ENCODE peak calls at places on chromosomes 6 and 20, in nine cellular contexts. One of them, this sample, is unnamed.

GRCh38 chr20:6626805-6627204 is 140.7 kb upstream of the BMP2 start:
- DNase-seq in LNCaP clone FGC: no peak
- DNase-seq in heart right ventricle: no peak
- DNase-seq in uterus: no peak
- DNase-seq in GM12864: no peak
- DNase-seq in bronchial epithelial cell: no peak
- DNase-seq in colonic mucosa: no peak
- DNase-seq in GM23338: peak
- DNase-seq in AG04450: no peak
- DNase-seq in this sample: no peak

GRCh38 chr6:11231564-11232176 is 798 bp downstream of the NEDD9 start:
- DNase-seq in colonic mucosa: no peak
- DNase-seq in GM12864: no peak
- DNase-seq in LNCaP clone FGC: peak
- DNase-seq in bronchial epithelial cell: no peak
- DNase-seq in uterus: no peak
- DNase-seq in AG04450: no peak
- DNase-seq in heart right ventricle: no peak
- DNase-seq in GM23338: peak
- DNase-seq in this sample: no peak

GRCh38 chr6:100850174-100850573 is 31.0 kb downstream of the ASCC3 start:
- DNase-seq in GM23338: no peak
- DNase-seq in AG04450: no peak
- DNase-seq in bronchial epithelial cell: no peak
- DNase-seq in colonic mucosa: no peak
- DNase-seq in heart right ventricle: no peak
- DNase-seq in LNCaP clone FGC: no peak
- DNase-seq in GM12864: no peak
- DNase-seq in uterus: no peak
- DNase-seq in this sample: no peak

GRCh38 chr6:38915205-38915925 is 133.2 kb upstream of the GLP1R start:
- DNase-seq in AG04450: no peak
- DNase-seq in LNCaP clone FGC: no peak
- DNase-seq in uterus: no peak
- DNase-seq in GM23338: no peak
- DNase-seq in bronchial epithelial cell: no peak
- DNase-seq in heart right ventricle: no peak
- DNase-seq in GM12864: no peak
- DNase-seq in colonic mucosa: no peak
- DNase-seq in this sample: no peak

GRCh38 chr6:112899541-112899940 is 552.4 kb downstream of the RFPL4B start:
- DNase-seq in LNCaP clone FGC: no peak
- DNase-seq in GM12864: no peak
- DNase-seq in heart right ventricle: no peak
- DNase-seq in uterus: no peak
- DNase-seq in AG04450: no peak
- DNase-seq in GM23338: no peak
- DNase-seq in colonic mucosa: no peak
- DNase-seq in bronchial epithelial cell: no peak
- DNase-seq in this sample: no peak

GRCh38 chr6:3258720-3259490 is at the start of gene PSMG4:
- DNase-seq in AG04450: peak
- DNase-seq in GM12864: no peak
- DNase-seq in colonic mucosa: peak
- DNase-seq in LNCaP clone FGC: peak
- DNase-seq in uterus: peak
- DNase-seq in GM23338: peak
- DNase-seq in bronchial epithelial cell: peak
- DNase-seq in heart right ventricle: peak
- DNase-seq in this sample: peak

GRCh38 chr20:4828830-4829493 is 107.3 kb downstream of the PRND start:
- DNase-seq in GM23338: no peak
- DNase-seq in bronchial epithelial cell: no peak
- DNase-seq in heart right ventricle: no peak
- DNase-seq in LNCaP clone FGC: no peak
- DNase-seq in uterus: peak
- DNase-seq in AG04450: no peak
- DNase-seq in colonic mucosa: no peak
- DNase-seq in GM12864: no peak
- DNase-seq in this sample: no peak

GRCh38 chr20:4061989-4062388 is 46.6 kb upstream of the RNF24 start:
- DNase-seq in colonic mucosa: no peak
- DNase-seq in uterus: no peak
- DNase-seq in LNCaP clone FGC: no peak
- DNase-seq in GM23338: no peak
- DNase-seq in AG04450: no peak
- DNase-seq in heart right ventricle: no peak
- DNase-seq in bronchial epithelial cell: no peak
- DNase-seq in GM12864: no peak
- DNase-seq in this sample: no peak

GRCh38 chr6:137709424-137710281 is 157.4 kb upstream of the TNFAIP3 start:
- DNase-seq in bronchial epithelial cell: peak
- DNase-seq in AG04450: no peak
- DNase-seq in uterus: no peak
- DNase-seq in heart right ventricle: no peak
- DNase-seq in LNCaP clone FGC: no peak
- DNase-seq in GM23338: no peak
- DNase-seq in GM12864: no peak
- DNase-seq in colonic mucosa: no peak
- DNase-seq in this sample: peak

GRCh38 chr6:11785953-11786579 is 7.5 kb upstream of the ADTRP start:
- DNase-seq in heart right ventricle: no peak
- DNase-seq in uterus: no peak
- DNase-seq in AG04450: no peak
- DNase-seq in GM12864: peak
- DNase-seq in GM23338: no peak
- DNase-seq in colonic mucosa: peak
- DNase-seq in bronchial epithelial cell: no peak
- DNase-seq in LNCaP clone FGC: no peak
- DNase-seq in this sample: no peak

GRCh38 chr6:53309059-53309896 is 39.5 kb downstream of the ELOVL5 start:
- DNase-seq in heart right ventricle: no peak
- DNase-seq in uterus: no peak
- DNase-seq in colonic mucosa: no peak
- DNase-seq in bronchial epithelial cell: peak
- DNase-seq in GM23338: no peak
- DNase-seq in AG04450: no peak
- DNase-seq in GM12864: no peak
- DNase-seq in LNCaP clone FGC: peak
- DNase-seq in this sample: peak

GRCh38 chr6:11854418-11855165 is 76.0 kb upstream of the ADTRP start:
- DNase-seq in GM12864: no peak
- DNase-seq in LNCaP clone FGC: no peak
- DNase-seq in uterus: no peak
- DNase-seq in bronchial epithelial cell: peak
- DNase-seq in GM23338: no peak
- DNase-seq in heart right ventricle: no peak
- DNase-seq in colonic mucosa: no peak
- DNase-seq in AG04450: peak
- DNase-seq in this sample: peak

GRCh38 chr6:142301421-142302391 is at the start of gene ADGRG6:
- DNase-seq in heart right ventricle: peak
- DNase-seq in LNCaP clone FGC: no peak
- DNase-seq in uterus: no peak
- DNase-seq in AG04450: no peak
- DNase-seq in colonic mucosa: peak
- DNase-seq in GM23338: peak
- DNase-seq in GM12864: no peak
- DNase-seq in bronchial epithelial cell: peak
- DNase-seq in this sample: peak

GRCh38 chr6:101083533-101084172 is 202.5 kb upstream of the ASCC3 start:
- DNase-seq in uterus: no peak
- DNase-seq in LNCaP clone FGC: peak
- DNase-seq in heart right ventricle: no peak
- DNase-seq in GM12864: no peak
- DNase-seq in bronchial epithelial cell: peak
- DNase-seq in AG04450: no peak
- DNase-seq in colonic mucosa: no peak
- DNase-seq in GM23338: peak
- DNase-seq in this sample: peak

GRCh38 chr6:24492475-24492874 is 2.3 kb upstream of the ALDH5A1 start:
- DNase-seq in heart right ventricle: no peak
- DNase-seq in bronchial epithelial cell: no peak
- DNase-seq in LNCaP clone FGC: no peak
- DNase-seq in GM23338: peak
- DNase-seq in GM12864: no peak
- DNase-seq in colonic mucosa: peak
- DNase-seq in uterus: no peak
- DNase-seq in AG04450: no peak
- DNase-seq in this sample: peak
- TF ChIP-seq CTCF in heart right ventricle: no peak
- TF ChIP-seq CTCF in bronchial epithelial cell: peak
- TF ChIP-seq CTCF in LNCaP clone FGC: peak
- TF ChIP-seq CTCF in GM23338: peak
- TF ChIP-seq CTCF in GM12864: peak
- TF ChIP-seq CTCF in colonic mucosa: peak
- TF ChIP-seq CTCF in uterus: no peak
- TF ChIP-seq CTCF in AG04450: peak
- TF ChIP-seq CTCF in this sample: peak

GRCh38 chr6:166542580-166542912 is 43.9 kb downstream of the RAMACL start:
- DNase-seq in AG04450: no peak
- DNase-seq in heart right ventricle: no peak
- DNase-seq in colonic mucosa: peak
- DNase-seq in bronchial epithelial cell: peak
- DNase-seq in GM12864: no peak
- DNase-seq in GM23338: peak
- DNase-seq in uterus: no peak
- DNase-seq in LNCaP clone FGC: no peak
- DNase-seq in this sample: peak
- H3K4me3 ChIP-seq in AG04450: no peak
- H3K4me3 ChIP-seq in heart right ventricle: no peak
- H3K4me3 ChIP-seq in colonic mucosa: peak
- H3K4me3 ChIP-seq in bronchial epithelial cell: no peak
- H3K4me3 ChIP-seq in GM12864: no peak
- H3K4me3 ChIP-seq in GM23338: no peak
- H3K4me3 ChIP-seq in uterus: no peak
- H3K4me3 ChIP-seq in LNCaP clone FGC: no peak
- H3K4me3 ChIP-seq in this sample: no peak

DNA sequence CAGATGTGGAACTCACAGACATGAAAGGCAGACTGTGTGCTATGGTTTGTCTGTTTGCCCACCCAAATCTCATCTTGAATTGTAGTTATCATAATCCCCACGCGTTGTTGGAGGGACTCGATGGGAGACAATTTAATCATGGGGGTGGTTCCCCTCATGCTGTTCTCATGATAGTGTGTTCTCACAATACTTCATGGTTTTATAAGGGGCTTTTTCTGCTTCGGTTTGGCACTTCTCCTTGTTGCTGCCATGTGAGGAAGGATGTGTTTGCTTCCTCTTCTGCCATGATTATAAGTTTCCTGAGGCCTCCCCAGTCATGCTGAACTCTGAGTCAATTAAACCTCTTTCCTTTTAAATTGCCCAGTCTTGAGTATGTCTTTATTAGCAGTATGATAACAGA is 47.2 kb upstream of the MICB start:
- DNase-seq in GM23338: no peak
- DNase-seq in heart right ventricle: no peak
- DNase-seq in uterus: no peak
- DNase-seq in colonic mucosa: no peak
- DNase-seq in bronchial epithelial cell: no peak
- DNase-seq in AG04450: no peak
- DNase-seq in LNCaP clone FGC: no peak
- DNase-seq in GM12864: no peak
- DNase-seq in this sample: no peak
- TF ChIP-seq CTCF in GM23338: no peak
- TF ChIP-seq CTCF in heart right ventricle: no peak
- TF ChIP-seq CTCF in uterus: no peak
- TF ChIP-seq CTCF in colonic mucosa: no peak
- TF ChIP-seq CTCF in bronchial epithelial cell: no peak
- TF ChIP-seq CTCF in AG04450: no peak
- TF ChIP-seq CTCF in LNCaP clone FGC: no peak
- TF ChIP-seq CTCF in GM12864: no peak
- TF ChIP-seq CTCF in this sample: no peak

GRCh38 chr20:7985916-7986315 is 33.6 kb downstream of the TMX4 start:
- DNase-seq in bronchial epithelial cell: no peak
- DNase-seq in uterus: no peak
- DNase-seq in AG04450: no peak
- DNase-seq in colonic mucosa: no peak
- DNase-seq in heart right ventricle: no peak
- DNase-seq in GM12864: no peak
- DNase-seq in LNCaP clone FGC: no peak
- DNase-seq in GM23338: no peak
- DNase-seq in this sample: no peak
- H3K4me3 ChIP-seq in bronchial epithelial cell: no peak
- H3K4me3 ChIP-seq in uterus: no peak
- H3K4me3 ChIP-seq in AG04450: no peak
- H3K4me3 ChIP-seq in colonic mucosa: no peak
- H3K4me3 ChIP-seq in heart right ventricle: no peak
- H3K4me3 ChIP-seq in GM12864: no peak
- H3K4me3 ChIP-seq in LNCaP clone FGC: no peak
- H3K4me3 ChIP-seq in GM23338: no peak
- H3K4me3 ChIP-seq in this sample: no peak

GRCh38 chr6:14166821-14167220 is 49.2 kb downstream of the CD83 start:
- DNase-seq in uterus: no peak
- DNase-seq in GM12864: no peak
- DNase-seq in GM23338: no peak
- DNase-seq in heart right ventricle: no peak
- DNase-seq in colonic mucosa: no peak
- DNase-seq in AG04450: no peak
- DNase-seq in bronchial epithelial cell: no peak
- DNase-seq in LNCaP clone FGC: no peak
- DNase-seq in this sample: no peak

GRCh38 chr6:14170128-14170527 is 52.6 kb downstream of the CD83 start:
- DNase-seq in GM23338: no peak
- DNase-seq in uterus: no peak
- DNase-seq in heart right ventricle: no peak
- DNase-seq in bronchial epithelial cell: no peak
- DNase-seq in AG04450: no peak
- DNase-seq in colonic mucosa: no peak
- DNase-seq in LNCaP clone FGC: no peak
- DNase-seq in GM12864: no peak
- DNase-seq in this sample: no peak

DNA sequence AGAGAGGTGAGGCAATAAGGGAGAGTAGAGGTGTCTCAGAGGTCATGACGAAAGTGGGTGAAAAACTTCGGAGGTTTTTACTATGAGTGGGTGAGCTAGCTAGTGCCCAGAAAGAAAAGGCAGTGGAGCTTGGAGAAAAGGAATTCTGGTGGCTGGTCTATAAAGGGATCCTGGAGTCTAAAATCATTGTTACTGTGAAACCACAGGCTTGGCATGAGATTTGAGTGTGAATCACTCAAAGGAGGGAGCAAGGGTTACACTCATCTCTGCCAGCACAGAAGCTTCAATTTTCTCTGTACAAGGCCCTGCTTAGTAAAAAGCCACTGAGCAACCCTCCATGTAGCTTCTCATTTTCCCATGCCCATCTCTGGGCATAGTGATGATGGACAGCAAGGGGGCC is 47.5 kb downstream of the CD83 start:
- DNase-seq in uterus: no peak
- DNase-seq in LNCaP clone FGC: no peak
- DNase-seq in heart right ventricle: no peak
- DNase-seq in colonic mucosa: no peak
- DNase-seq in GM23338: no peak
- DNase-seq in GM12864: no peak
- DNase-seq in bronchial epithelial cell: peak
- DNase-seq in AG04450: peak
- DNase-seq in this sample: peak
- TF ChIP-seq CTCF in uterus: no peak
- TF ChIP-seq CTCF in LNCaP clone FGC: no peak
- TF ChIP-seq CTCF in heart right ventricle: no peak
- TF ChIP-seq CTCF in colonic mucosa: no peak
- TF ChIP-seq CTCF in GM23338: no peak
- TF ChIP-seq CTCF in GM12864: no peak
- TF ChIP-seq CTCF in bronchial epithelial cell: no peak
- TF ChIP-seq CTCF in AG04450: no peak
- TF ChIP-seq CTCF in this sample: no peak